ENCODE peak calls at places on chromosomes 4 and X, in four cellular contexts. D is mucosa of descending colon, W is OCI-LY7, N is endodermal cell. A is an unnamed sample. For H3K4me1, the result is how much of the 10 kb centered on the place peaks cover.

GRCh38 chrX:45771114-45771513 is 570.4 kb upstream of the DIPK2B start:
- DNase-seq in D (peak), W (no peak), N (no peak), A (peak)

GRCh38 chr4:23932935-23933334 is 43.1 kb upstream of the PPARGC1A start:
- DNase-seq in D (no peak), W (no peak), N (peak), A (no peak)

GRCh38 chr4:17448689-17449088 is 63.2 kb downstream of the QDPR start:
- DNase-seq in D (no peak), W (no peak), N (no peak), A (peak)

GRCh38 chrX:10722804-10723364 is 102.5 kb upstream of the MID1 start:
- DNase-seq in D (no peak), W (peak), N (peak), A (peak)

GRCh38 chr4:139951051-139951450 is 202.9 kb downstream of the MAML3 start:
- DNase-seq in D (no peak), W (no peak), N (no peak), A (peak)

GRCh38 chr4:75696036-75696435 is 22.8 kb upstream of the G3BP2 start:
- DNase-seq in D (no peak), W (no peak), N (no peak), A (no peak)

GRCh38 chr4:86551387-86551786 is 42.7 kb upstream of the PTPN13 start:
- DNase-seq in D (no peak), W (no peak), N (no peak), A (no peak)

GRCh38 chr4:75289843-75290616 is 224.2 kb downstream of the RCHY1 start:
- DNase-seq in D (peak), W (peak), N (peak), A (peak)

GRCh38 chr4:184282895-184283654 is 65.4 kb upstream of the ENPP6 start:
- DNase-seq in D (no peak), W (peak), N (no peak), A (no peak)

GRCh38 chr4:14787894-14788293 is 214.4 kb upstream of the CPEB2 start:
- DNase-seq in D (no peak), W (peak), N (peak), A (peak)

GRCh38 chrX:38804481-38805293 is 3.4 kb downstream of the MID1IP1 start:
- DNase-seq in D (peak), W (peak), N (peak), A (peak)

GRCh38 chr4:101018836-101019235 is 328.5 kb downstream of the PPP3CA start:
- DNase-seq in D (no peak), W (peak), N (no peak), A (no peak)

GRCh38 chrX:103343105-103343504 is 13.1 kb downstream of the TCEAL7 start:
- DNase-seq in D (no peak), W (peak), N (peak), A (peak)

GRCh38 chr4:168480991-168481588 is 798 bp upstream of the DDX60L start:
- DNase-seq in D (no peak), W (peak), N (no peak), A (peak)

GRCh38 chr4:126346654-126347053 is 1031.9 kb downstream of the FAT4 start:
- DNase-seq in D (no peak), W (no peak), N (no peak), A (no peak)

GRCh38 chr4:42293967-42294822 is 103.1 kb upstream of the SHISA3 start:
- DNase-seq in D (no peak), W (no peak), N (peak), A (no peak)

GRCh38 chr4:83889802-83890201 is 353.9 kb downstream of the GPAT3 start:
- DNase-seq in D (no peak), W (no peak), N (no peak), A (peak)

GRCh38 chr4:83894831-83895230 is 358.9 kb downstream of the GPAT3 start:
- DNase-seq in D (no peak), W (no peak), N (no peak), A (no peak)

GRCh38 chr4:83890231-83890630 is 354.3 kb downstream of the GPAT3 start:
- DNase-seq in D (no peak), W (no peak), N (no peak), A (no peak)

DNA sequence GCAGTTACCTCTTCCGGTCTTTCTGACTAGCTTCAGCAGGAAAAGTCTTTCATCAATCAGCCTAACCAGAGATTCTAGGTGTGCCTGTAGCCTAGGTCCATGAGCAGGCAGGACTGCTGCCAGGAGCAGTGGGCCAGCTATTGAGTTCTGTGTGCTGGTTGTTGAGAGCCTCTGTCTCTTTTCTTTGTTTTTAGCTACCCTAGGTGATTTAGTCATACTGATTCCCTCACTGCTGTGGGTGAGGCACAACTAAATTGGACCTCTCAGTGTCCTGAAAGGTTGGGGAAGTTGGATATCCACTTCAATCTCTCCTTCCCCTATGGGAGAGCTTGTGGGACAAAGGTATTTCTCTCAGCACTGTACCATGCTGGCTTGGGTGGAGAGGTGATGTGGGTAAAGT is 354.9 kb downstream of the GPAT3 start:
- DNase-seq in D (no peak), W (no peak), N (no peak), A (peak)
- TF ChIP-seq CTCF in D (no peak), W (no peak), N (no peak), A (no peak)

DNA sequence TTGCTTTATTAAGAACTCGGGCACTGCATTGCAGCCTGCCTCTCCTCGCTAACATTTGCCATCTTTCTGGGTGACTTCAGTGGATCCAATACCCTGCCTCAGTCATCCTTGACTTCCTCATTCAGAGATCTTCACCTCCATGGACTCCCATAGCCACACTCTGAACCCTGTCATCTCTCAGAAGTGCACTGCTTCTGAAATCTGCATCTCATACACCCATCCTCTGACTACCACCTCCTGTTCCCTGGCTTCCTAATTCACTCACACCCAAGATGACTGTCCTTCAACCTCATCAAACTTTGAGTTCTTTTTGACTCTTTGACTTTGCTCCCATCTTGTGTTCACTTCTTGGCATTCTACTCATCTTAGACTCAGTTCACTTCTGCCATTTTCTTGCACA is 25.3 kb upstream of the CYBB start:
- DNase-seq in D (no peak), W (no peak), N (no peak), A (no peak)
- H3K4me1 ChIP-seq in D (under half), W (half or more), N (under half), A (under half)

GRCh38 chrX:57044226-57044625 is 48.9 kb upstream of the SPIN3 start:
- DNase-seq in D (no peak), W (no peak), N (no peak), A (peak)
- TF ChIP-seq CTCF in D (no peak), W (no peak), N (no peak), A (no peak)

GRCh38 chr4:113094802-113095201 is 45.3 kb downstream of the ANK2 start:
- DNase-seq in D (no peak), W (peak), N (no peak), A (no peak)

GRCh38 chr4:113088050-113088449 is 38.6 kb downstream of the ANK2 start:
- DNase-seq in D (no peak), W (no peak), N (no peak), A (no peak)

GRCh38 chr4:113086172-113086695 is 36.8 kb downstream of the ANK2 start:
- DNase-seq in D (no peak), W (no peak), N (no peak), A (no peak)

GRCh38 chr4:113094327-113094726 is 44.9 kb downstream of the ANK2 start:
- DNase-seq in D (no peak), W (no peak), N (no peak), A (no peak)

GRCh38 chr4:113090954-113091353 is 41.5 kb downstream of the ANK2 start:
- DNase-seq in D (no peak), W (no peak), N (no peak), A (no peak)
- H3K4me1 ChIP-seq in D (under half), W (under half), N (under half), A (under half)

DNA sequence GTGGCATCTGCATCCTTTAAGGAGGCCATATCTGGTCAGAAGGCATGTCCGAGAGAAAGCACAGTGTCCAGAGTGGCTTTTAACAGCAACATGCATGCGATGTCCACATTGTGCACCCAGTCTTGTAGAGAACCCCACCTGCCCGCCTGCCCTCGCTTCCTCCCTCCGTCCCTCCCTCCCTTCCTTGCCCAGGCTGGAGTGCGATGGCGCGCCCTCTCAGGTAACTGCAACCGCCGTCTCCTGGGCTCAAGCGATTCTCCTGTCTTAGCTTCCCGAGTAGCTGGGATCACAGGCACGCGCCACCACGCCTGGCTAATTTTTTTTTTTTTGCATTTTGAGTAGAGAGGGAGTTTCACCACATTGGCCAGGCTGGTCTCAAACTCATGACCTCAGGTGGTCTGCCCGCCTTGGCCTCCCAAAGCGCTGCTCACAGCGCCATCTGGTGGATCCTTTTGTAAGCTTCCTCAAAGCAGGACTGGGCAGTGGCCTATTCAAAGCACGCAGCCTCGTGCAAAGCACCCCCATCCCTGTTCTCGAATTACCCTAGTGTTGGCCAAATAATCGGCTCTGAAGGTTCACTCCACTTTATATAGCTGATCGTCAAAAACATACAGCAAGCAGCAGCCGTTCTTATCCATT is 15.0 kb downstream of the BRCC3 start:
- DNase-seq in D (peak), W (peak), N (peak), A (no peak)
- TF ChIP-seq CTCF in D (no peak), W (peak), N (peak), A (peak)